ENCODE peak calls at places on chromosome 21, in five cellular contexts. One of them, this sample, is unnamed.

GRCh38 chr21:41166947-41167346 is 1.0 kb upstream of the BACE2 start:
- DNase-seq in suprapubic skin: no peak
- DNase-seq in neuronal stem cell: no peak
- DNase-seq in fibroblast of lung: no peak
- DNase-seq in skeletal muscle cell: no peak
- DNase-seq in this sample: no peak

GRCh38 chr21:36734367-36735200 is 35.7 kb downstream of the SIM2 start:
- DNase-seq in suprapubic skin: no peak
- DNase-seq in fibroblast of lung: no peak
- DNase-seq in neuronal stem cell: no peak
- DNase-seq in skeletal muscle cell: no peak
- DNase-seq in this sample: no peak

GRCh38 chr21:37671381-37671780 is 244.9 kb downstream of the KCNJ6 start:
- DNase-seq in skeletal muscle cell: no peak
- DNase-seq in suprapubic skin: no peak
- DNase-seq in neuronal stem cell: no peak
- DNase-seq in fibroblast of lung: no peak
- DNase-seq in this sample: no peak

GRCh38 chr21:38333290-38334272 is 76.8 kb downstream of the KCNJ15 start:
- DNase-seq in fibroblast of lung: peak; percentile 41
- DNase-seq in neuronal stem cell: no peak
- DNase-seq in suprapubic skin: no peak
- DNase-seq in skeletal muscle cell: no peak
- DNase-seq in this sample: no peak

GRCh38 chr21:45096216-45096615 is 21.8 kb downstream of the ADARB1 start:
- DNase-seq in skeletal muscle cell: no peak
- DNase-seq in suprapubic skin: no peak
- DNase-seq in fibroblast of lung: no peak
- DNase-seq in neuronal stem cell: no peak
- DNase-seq in this sample: no peak

GRCh38 chr21:43718872-43719747 is at the start of gene PDXK:
- DNase-seq in fibroblast of lung: peak; percentile 74
- DNase-seq in suprapubic skin: no peak
- DNase-seq in neuronal stem cell: peak; percentile 83
- DNase-seq in skeletal muscle cell: no peak
- DNase-seq in this sample: peak; percentile 95

GRCh38 chr21:33036430-33037162 is 10.9 kb downstream of the OLIG2 start:
- DNase-seq in suprapubic skin: no peak
- DNase-seq in neuronal stem cell: no peak
- DNase-seq in fibroblast of lung: peak; percentile 29
- DNase-seq in skeletal muscle cell: peak; percentile 28
- DNase-seq in this sample: peak; percentile 57

GRCh38 chr21:43330306-43330881 is 96.5 kb downstream of the SIK1 start:
- DNase-seq in fibroblast of lung: no peak
- DNase-seq in skeletal muscle cell: no peak
- DNase-seq in suprapubic skin: no peak
- DNase-seq in neuronal stem cell: no peak
- DNase-seq in this sample: no peak

GRCh38 chr21:34185051-34185750 is 111.8 kb downstream of the MRPS6 start:
- DNase-seq in fibroblast of lung: no peak
- DNase-seq in suprapubic skin: no peak
- DNase-seq in skeletal muscle cell: no peak
- DNase-seq in neuronal stem cell: no peak
- DNase-seq in this sample: no peak

GRCh38 chr21:42818328-42818749 is 61.0 kb downstream of the WDR4 start:
- DNase-seq in skeletal muscle cell: no peak
- DNase-seq in fibroblast of lung: peak; percentile 61
- DNase-seq in suprapubic skin: no peak
- DNase-seq in neuronal stem cell: no peak
- DNase-seq in this sample: peak; percentile 69

GRCh38 chr21:40902299-40902698 is 55.3 kb upstream of the DSCAM start:
- DNase-seq in fibroblast of lung: no peak
- DNase-seq in suprapubic skin: no peak
- DNase-seq in skeletal muscle cell: no peak
- DNase-seq in neuronal stem cell: no peak
- DNase-seq in this sample: no peak

GRCh38 chr21:37687001-37687400 is 229.3 kb downstream of the KCNJ6 start:
- DNase-seq in suprapubic skin: no peak
- DNase-seq in fibroblast of lung: no peak
- DNase-seq in skeletal muscle cell: no peak
- DNase-seq in neuronal stem cell: no peak
- DNase-seq in this sample: no peak

GRCh38 chr21:43644609-43645008 is 14.7 kb downstream of the HSF2BP start:
- DNase-seq in fibroblast of lung: peak; percentile 29
- DNase-seq in skeletal muscle cell: peak; percentile 51
- DNase-seq in suprapubic skin: no peak
- DNase-seq in neuronal stem cell: no peak
- DNase-seq in this sample: peak; percentile 65

GRCh38 chr21:22554690-22555316 is 1556.6 kb downstream of the NCAM2 start:
- DNase-seq in neuronal stem cell: no peak
- DNase-seq in suprapubic skin: no peak
- DNase-seq in skeletal muscle cell: no peak
- DNase-seq in fibroblast of lung: no peak
- DNase-seq in this sample: no peak

DNA sequence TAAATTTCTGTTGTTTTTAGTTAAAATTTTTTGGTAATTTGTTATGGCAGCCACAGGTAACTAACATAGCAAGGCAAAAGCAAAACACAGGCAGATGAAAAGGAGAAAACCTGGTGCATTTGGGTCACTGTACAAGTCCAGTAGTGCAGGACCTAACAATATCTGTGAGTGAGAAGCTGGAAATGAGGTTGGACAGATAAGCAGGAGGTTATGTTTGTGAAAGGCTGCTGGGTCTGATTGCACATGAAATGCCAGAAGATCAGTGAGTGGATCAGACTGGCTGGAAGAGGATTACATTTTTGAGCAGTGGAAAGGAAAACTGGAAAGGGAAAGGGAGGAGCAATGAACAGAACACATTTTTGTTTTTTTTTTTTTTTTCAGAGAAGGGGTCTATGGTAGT is 73.6 kb downstream of the CYYR1 start:
- DNase-seq in skeletal muscle cell: no peak
- DNase-seq in neuronal stem cell: no peak
- DNase-seq in fibroblast of lung: no peak
- DNase-seq in suprapubic skin: no peak
- DNase-seq in this sample: no peak
- H3K4me3 ChIP-seq in skeletal muscle cell: no peak overlapping the region
- H3K4me3 ChIP-seq in neuronal stem cell: no peak overlapping the region
- H3K4me3 ChIP-seq in fibroblast of lung: no peak overlapping the region
- H3K4me3 ChIP-seq in suprapubic skin: no peak overlapping the region
- H3K4me3 ChIP-seq in this sample: no peak overlapping the region

DNA sequence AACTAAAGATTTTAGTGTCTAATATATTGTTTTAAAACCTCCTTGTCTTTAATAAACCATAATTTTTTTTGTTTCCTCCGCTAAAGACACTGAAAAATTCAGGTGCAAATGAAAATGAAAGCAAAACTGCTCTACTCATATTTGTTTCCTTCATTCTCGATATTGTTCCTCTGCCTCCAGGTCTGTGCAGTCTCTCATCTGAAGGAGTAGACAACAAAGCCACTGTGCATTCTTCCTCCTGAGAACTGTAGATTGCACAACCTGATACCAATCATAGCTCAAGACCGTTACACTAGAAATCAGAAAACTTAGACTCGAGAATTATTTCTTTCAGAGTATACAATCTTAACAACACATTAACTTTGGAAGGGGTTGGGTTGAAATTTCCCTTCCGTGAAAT is 373.1 kb upstream of the CXADR start:
- DNase-seq in neuronal stem cell: no peak
- DNase-seq in skeletal muscle cell: no peak
- DNase-seq in suprapubic skin: no peak
- DNase-seq in fibroblast of lung: peak; percentile 8
- DNase-seq in this sample: no peak
- H3K4me3 ChIP-seq in neuronal stem cell: no peak overlapping the region
- H3K4me3 ChIP-seq in skeletal muscle cell: no peak overlapping the region
- H3K4me3 ChIP-seq in suprapubic skin: peak overlapping the region; percentile 36
- H3K4me3 ChIP-seq in fibroblast of lung: peak overlapping the region; percentile 22
- H3K4me3 ChIP-seq in this sample: peak overlapping the region; percentile 50

DNA sequence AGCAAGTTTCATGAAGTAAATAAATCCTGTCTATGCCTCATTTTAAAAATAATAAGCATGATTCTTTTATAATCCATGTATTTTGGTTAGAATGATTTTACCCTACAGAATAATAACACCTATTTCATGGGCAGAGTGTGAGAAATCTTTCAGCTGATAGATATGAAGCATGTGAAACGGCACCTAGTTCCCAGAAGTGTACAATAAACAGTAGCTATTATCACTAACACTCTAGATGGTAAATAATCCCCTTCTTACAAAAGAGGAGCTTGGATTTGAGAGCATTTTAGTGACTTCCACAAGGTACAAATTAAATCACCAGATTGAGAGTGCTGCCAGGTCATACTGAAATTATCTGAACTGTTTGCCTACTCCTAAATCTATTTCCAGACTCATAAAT is 95.3 kb upstream of the NRIP1 start:
- DNase-seq in fibroblast of lung: no peak
- DNase-seq in neuronal stem cell: no peak
- DNase-seq in suprapubic skin: no peak
- DNase-seq in skeletal muscle cell: no peak
- DNase-seq in this sample: no peak
- H3K4me3 ChIP-seq in fibroblast of lung: no peak overlapping the region
- H3K4me3 ChIP-seq in neuronal stem cell: no peak overlapping the region
- H3K4me3 ChIP-seq in suprapubic skin: no peak overlapping the region
- H3K4me3 ChIP-seq in skeletal muscle cell: no peak overlapping the region
- H3K4me3 ChIP-seq in this sample: no peak overlapping the region

DNA sequence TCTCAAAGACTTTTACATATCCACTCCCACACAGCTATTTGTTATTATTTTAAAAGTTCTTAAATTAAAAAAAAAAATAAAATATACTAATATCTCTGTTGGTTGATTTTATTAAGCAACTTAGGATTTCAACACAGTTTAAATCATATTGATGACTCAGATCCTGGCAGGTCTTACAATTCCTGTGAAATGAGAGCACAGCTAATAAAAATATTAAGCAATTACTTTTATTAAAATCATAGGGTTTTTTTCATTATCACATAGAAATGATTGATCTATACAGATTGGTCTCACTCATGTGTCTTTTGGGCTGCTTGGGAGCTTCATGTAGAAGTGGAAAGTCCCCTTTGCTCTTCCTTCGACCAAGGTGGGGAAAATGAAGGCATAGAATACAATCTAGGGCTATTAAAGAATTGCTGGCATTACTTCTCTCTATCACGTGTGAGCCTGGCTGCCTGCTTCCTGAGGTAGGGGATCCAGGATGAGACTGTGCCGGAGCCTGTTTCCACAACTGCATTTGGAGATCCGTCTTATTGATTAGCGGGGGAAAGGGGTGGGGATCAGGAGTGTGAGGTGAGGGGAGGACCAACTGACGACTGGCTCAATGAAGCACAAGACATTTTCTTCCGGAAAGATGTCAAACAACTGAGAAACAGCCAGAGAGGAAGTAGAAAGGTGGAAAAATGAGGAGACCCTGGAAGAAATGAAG is 858.0 kb downstream of the USP25 start:
- DNase-seq in suprapubic skin: no peak
- DNase-seq in fibroblast of lung: peak; percentile 94
- DNase-seq in neuronal stem cell: no peak
- DNase-seq in skeletal muscle cell: peak; percentile 40
- DNase-seq in this sample: peak; percentile 59
- H3K4me3 ChIP-seq in suprapubic skin: peak overlapping the region; percentile 52
- H3K4me3 ChIP-seq in fibroblast of lung: peak overlapping the region; percentile 61
- H3K4me3 ChIP-seq in neuronal stem cell: no peak overlapping the region
- H3K4me3 ChIP-seq in skeletal muscle cell: peak overlapping the region; percentile 43
- H3K4me3 ChIP-seq in this sample: peak overlapping the region; percentile 32

GRCh38 chr21:35562876-35563275 is 497.4 kb downstream of the SETD4 start:
- DNase-seq in suprapubic skin: no peak
- DNase-seq in skeletal muscle cell: no peak
- DNase-seq in fibroblast of lung: peak; percentile 78
- DNase-seq in neuronal stem cell: no peak
- DNase-seq in this sample: no peak

GRCh38 chr21:35563885-35564451 is 496.4 kb downstream of the SETD4 start:
- DNase-seq in neuronal stem cell: no peak
- DNase-seq in skeletal muscle cell: peak; percentile 100
- DNase-seq in fibroblast of lung: peak; percentile 98
- DNase-seq in suprapubic skin: no peak
- DNase-seq in this sample: no peak

GRCh38 chr21:35561076-35561475 is 499.2 kb downstream of the SETD4 start:
- DNase-seq in suprapubic skin: no peak
- DNase-seq in neuronal stem cell: no peak
- DNase-seq in skeletal muscle cell: no peak
- DNase-seq in fibroblast of lung: no peak
- DNase-seq in this sample: no peak

GRCh38 chr21:35566874-35567273 is 493.5 kb downstream of the SETD4 start:
- DNase-seq in skeletal muscle cell: no peak
- DNase-seq in suprapubic skin: no peak
- DNase-seq in neuronal stem cell: no peak
- DNase-seq in fibroblast of lung: no peak
- DNase-seq in this sample: no peak

GRCh38 chr21:35565204-35565611 is 495.1 kb downstream of the SETD4 start:
- DNase-seq in skeletal muscle cell: peak; percentile 94
- DNase-seq in suprapubic skin: no peak
- DNase-seq in neuronal stem cell: no peak
- DNase-seq in fibroblast of lung: peak; percentile 83
- DNase-seq in this sample: peak; percentile 93
- H3K4me3 ChIP-seq in skeletal muscle cell: no peak overlapping the region
- H3K4me3 ChIP-seq in suprapubic skin: no peak overlapping the region
- H3K4me3 ChIP-seq in neuronal stem cell: no peak overlapping the region
- H3K4me3 ChIP-seq in fibroblast of lung: no peak overlapping the region
- H3K4me3 ChIP-seq in this sample: no peak overlapping the region

GRCh38 chr21:46141767-46142580 is 13.4 kb downstream of the FTCD start:
- DNase-seq in neuronal stem cell: no peak
- DNase-seq in suprapubic skin: no peak
- DNase-seq in skeletal muscle cell: no peak
- DNase-seq in fibroblast of lung: no peak
- DNase-seq in this sample: no peak
- H3K4me3 ChIP-seq in neuronal stem cell: no peak overlapping the region
- H3K4me3 ChIP-seq in suprapubic skin: no peak overlapping the region
- H3K4me3 ChIP-seq in skeletal muscle cell: no peak overlapping the region
- H3K4me3 ChIP-seq in fibroblast of lung: no peak overlapping the region
- H3K4me3 ChIP-seq in this sample: no peak overlapping the region

DNA sequence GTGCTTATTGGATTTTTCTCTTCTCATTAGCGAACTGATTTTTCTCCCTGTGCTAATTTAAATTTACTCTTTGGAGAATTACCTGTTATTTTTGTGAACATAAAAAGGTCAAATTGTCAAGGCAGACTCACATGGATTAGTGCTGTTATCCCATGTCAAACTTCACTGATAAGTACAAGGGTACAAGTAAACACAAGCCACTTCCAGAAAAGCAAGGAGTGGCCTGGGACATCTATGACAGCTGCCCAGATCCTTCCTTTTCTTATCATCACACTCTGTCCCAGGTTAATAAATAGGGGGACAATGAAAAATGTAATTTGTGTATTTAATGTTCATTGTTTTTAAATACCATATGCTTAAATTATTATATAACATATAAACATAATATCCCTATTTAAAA is 901.2 kb downstream of the LTN1 start:
- DNase-seq in skeletal muscle cell: no peak
- DNase-seq in fibroblast of lung: no peak
- DNase-seq in neuronal stem cell: no peak
- DNase-seq in suprapubic skin: no peak
- DNase-seq in this sample: no peak
- H3K4me3 ChIP-seq in skeletal muscle cell: no peak overlapping the region
- H3K4me3 ChIP-seq in fibroblast of lung: no peak overlapping the region
- H3K4me3 ChIP-seq in neuronal stem cell: no peak overlapping the region
- H3K4me3 ChIP-seq in suprapubic skin: no peak overlapping the region
- H3K4me3 ChIP-seq in this sample: no peak overlapping the region